ENCODE peak calls at places on chromosomes 4 and X, in ten cellular contexts. O is heart right ventricle; R is uterus; K is non-pigmented ciliary epithelial cell; L is RKO; C is stimulated activated CD4-positive, alpha-beta T cell treated with anti-CD3 and anti-CD28 coated beads, TNF-alpha, amount 100 ng/mL, for 48 hours; N is neural progenitor cell; J is D341Med; D is cardiac fibroblast; G is kidney. Q is an unnamed sample.

GRCh38 chr4:68337004-68337403 is 12.9 kb downstream of the YTHDC1 start:
- DNase-seq in N (no peak), D (no peak), R (no peak), J (no peak), K (no peak), G (no peak), O (no peak), L (no peak), C (no peak), Q (no peak)

GRCh38 chrX:117973175-117974075 is 143.2 kb downstream of the KLHL13 start:
- DNase-seq in D (no peak), G (no peak), O (no peak), R (no peak), K (no peak), C (no peak), J (no peak), L (no peak), N (peak), Q (no peak)

GRCh38 chrX:119391279-119391678 is 7.9 kb upstream of the SLC25A43 start:
- DNase-seq in L (peak), N (no peak), J (no peak), R (no peak), K (no peak), G (no peak), C (no peak), D (peak), O (no peak), Q (no peak)

GRCh38 chr4:139866270-139866962 is 200.8 kb downstream of the MGST2 start:
- DNase-seq in N (no peak), J (no peak), C (no peak), G (no peak), R (no peak), O (no peak), D (no peak), L (no peak), K (no peak), Q (no peak)

GRCh38 chrX:49915352-49916222 is 6.8 kb upstream of the CLCN5 start:
- DNase-seq in K (no peak), J (peak), L (peak), C (peak), R (peak), D (peak), G (no peak), N (peak), O (no peak), Q (no peak)

GRCh38 chr4:93813092-93813491 is 15.5 kb upstream of the ATOH1 start:
- DNase-seq in C (no peak), K (no peak), J (no peak), N (no peak), O (no peak), L (no peak), D (no peak), R (no peak), G (no peak), Q (no peak)

GRCh38 chrX:10174810-10175209 is 18.0 kb downstream of the CLCN4 start:
- DNase-seq in D (no peak), G (no peak), C (no peak), L (no peak), J (no peak), K (no peak), R (no peak), O (no peak), N (no peak), Q (no peak)

GRCh38 chrX:100316987-100317386 is 93.1 kb downstream of the PCDH19 start:
- DNase-seq in R (no peak), N (no peak), O (no peak), L (no peak), D (no peak), K (no peak), G (no peak), J (no peak), C (no peak), Q (no peak)

GRCh38 chr4:8616831-8617230 is 24.3 kb downstream of the CPZ start:
- DNase-seq in L (no peak), K (no peak), C (no peak), G (peak), O (peak), J (no peak), N (no peak), R (no peak), D (no peak), Q (peak)

GRCh38 chrX:133929836-133930464 is 55.4 kb downstream of the GPC3 start:
- DNase-seq in R (no peak), O (no peak), L (no peak), K (no peak), N (no peak), J (no peak), G (no peak), D (no peak), C (no peak), Q (no peak)

GRCh38 chrX:47358387-47359065 is 11.9 kb upstream of the ZNF157 start:
- DNase-seq in N (no peak), D (peak), J (no peak), R (no peak), C (no peak), K (no peak), L (no peak), O (no peak), G (no peak), Q (no peak)

GRCh38 chr4:106676173-106676921 is 307.8 kb upstream of the GIMD1 start:
- DNase-seq in G (no peak), K (peak), O (no peak), L (no peak), J (no peak), N (no peak), C (no peak), D (peak), R (no peak), Q (no peak)

GRCh38 chr4:159463235-159463634 is 360.4 kb downstream of the RAPGEF2 start:
- DNase-seq in J (no peak), R (no peak), L (no peak), K (no peak), C (no peak), O (no peak), N (no peak), G (no peak), D (no peak), Q (no peak)

GRCh38 chrX:129726307-129727111 is 12.3 kb upstream of the XPNPEP2 start:
- DNase-seq in K (peak), O (peak), N (peak), J (peak), R (peak), D (peak), C (peak), L (peak), G (no peak), Q (no peak)

GRCh38 chr4:128590034-128590740 is 219.3 kb upstream of the JADE1 start:
- DNase-seq in D (no peak), R (no peak), C (no peak), O (no peak), K (no peak), G (no peak), J (no peak), L (no peak), N (no peak), Q (no peak)

GRCh38 chr4:4217123-4217522 is 9.6 kb downstream of the OTOP1 start:
- DNase-seq in C (no peak), R (no peak), L (no peak), K (no peak), D (peak), O (no peak), J (no peak), N (no peak), G (no peak), Q (no peak)

GRCh38 chr4:95638920-95639501 is 90.2 kb upstream of the UNC5C start:
- DNase-seq in K (no peak), D (peak), C (no peak), G (no peak), L (no peak), O (no peak), R (no peak), J (no peak), N (no peak), Q (no peak)

GRCh38 chrX:46792826-46793195 is 33.9 kb upstream of the SLC9A7 start:
- DNase-seq in J (no peak), D (no peak), L (no peak), R (no peak), N (no peak), G (no peak), C (no peak), K (no peak), O (no peak), Q (no peak)

GRCh38 chrX:149487292-149487691 is 17.8 kb downstream of the IDS start:
- DNase-seq in J (no peak), C (no peak), K (no peak), L (peak), O (no peak), R (no peak), N (no peak), D (no peak), G (no peak), Q (no peak)

GRCh38 chr4:181536753-181537434 is 706.3 kb upstream of the TENM3 start:
- DNase-seq in D (no peak), J (no peak), G (no peak), O (no peak), L (no peak), R (no peak), C (no peak), K (no peak), N (no peak), Q (no peak)

GRCh38 chrX:23900220-23900797 is 7.4 kb downstream of the APOO start:
- DNase-seq in D (peak), K (no peak), R (no peak), O (no peak), L (peak), J (no peak), G (no peak), C (no peak), N (no peak), Q (no peak)

GRCh38 chrX:153736071-153736820 is 11.6 kb downstream of the ABCD1 start:
- DNase-seq in O (no peak), J (no peak), R (no peak), L (no peak), K (no peak), D (no peak), G (no peak), C (no peak), N (no peak), Q (no peak)

GRCh38 chrX:40087574-40088298 is 10.0 kb downstream of the BCOR start:
- DNase-seq in D (no peak), K (no peak), R (no peak), J (no peak), N (no peak), G (peak), C (no peak), O (no peak), L (no peak), Q (no peak)

GRCh38 chrX:12142661-12143060 is 4.4 kb downstream of the FRMPD4 start:
- DNase-seq in N (no peak), D (no peak), O (no peak), R (no peak), J (no peak), L (no peak), C (no peak), G (no peak), K (no peak), Q (no peak)

GRCh38 chr4:188092824-188093223 is 16.6 kb downstream of the TRIML2 start:
- DNase-seq in N (no peak), J (no peak), L (no peak), K (no peak), D (no peak), O (no peak), C (no peak), R (no peak), G (no peak), Q (no peak)

GRCh38 chr4:8472689-8473197 is 32.2 kb downstream of the TRMT44 start:
- DNase-seq in L (no peak), N (no peak), O (peak), J (peak), C (no peak), R (peak), G (peak), K (peak), D (peak), Q (peak)

GRCh38 chr4:73709461-73710033 is 30.8 kb upstream of the CXCL8 start:
- DNase-seq in D (no peak), N (no peak), R (no peak), J (no peak), G (no peak), C (no peak), K (no peak), O (no peak), L (no peak), Q (no peak)